ENCODE peak calls at places on chromosomes 4 and X, in seven cellular contexts. K is heart right ventricle, N is thyroid gland, C is IMR-90, Y is heart left ventricle, M is body of pancreas, Z is AG09309. E is an unnamed sample.
A peak's percentile ranks its signal among the peaks of the same experiment; 100 is the strongest.

GRCh38 chrX:13721819-13722527 is 12.4 kb downstream of the TRAPPC2 start:
- DNase-seq in K (no peak), N (no peak), C (peak; percentile 86), Y (no peak), M (peak; percentile 29), Z (peak; percentile 42), E (no peak)

GRCh38 chr4:108034560-108034959 is 44.9 kb downstream of the HADH start:
- DNase-seq in K (no peak), N (no peak), C (no peak), Y (no peak), M (no peak), Z (no peak), E (no peak)

GRCh38 chr4:105191621-105192210 is 45.0 kb downstream of the TET2 start:
- DNase-seq in K (no peak), N (no peak), C (peak; percentile 72), Y (no peak), M (no peak), Z (no peak), E (peak; percentile 39)

GRCh38 chr4:1008840-1009646 is 2.4 kb upstream of the FGFRL1 start:
- DNase-seq in K (peak; percentile 44), N (peak; percentile 49), C (no peak), Y (no peak), M (peak; percentile 57), Z (no peak), E (no peak)

GRCh38 chr4:119785963-119786362 is 157.4 kb upstream of the PDE5A start:
- DNase-seq in K (no peak), N (peak; percentile 5), C (peak; percentile 23), Y (no peak), M (peak; percentile 11), Z (no peak), E (no peak)

GRCh38 chr4:139266583-139267257 is 13.3 kb downstream of the MGARP start:
- DNase-seq in K (peak; percentile 68), N (peak; percentile 50), C (peak; percentile 86), Y (peak; percentile 87), M (peak; percentile 53), Z (peak; percentile 40), E (peak; percentile 86)

GRCh38 chr4:145285928-145286327 is 105.5 kb upstream of the OTUD4 start:
- DNase-seq in K (no peak), N (no peak), C (peak; percentile 52), Y (no peak), M (no peak), Z (no peak), E (no peak)

GRCh38 chrX:108134724-108135123 is 43.1 kb downstream of the ATG4A start:
- DNase-seq in K (no peak), N (no peak), C (no peak), Y (no peak), M (no peak), Z (no peak), E (no peak)

GRCh38 chrX:15619053-15619772 is 18.5 kb upstream of the ACE2 start:
- DNase-seq in K (no peak), N (no peak), C (peak; percentile 2), Y (no peak), M (peak; percentile 18), Z (no peak), E (no peak)

GRCh38 chr4:4607336-4608213 is 65.7 kb upstream of the STX18 start:
- DNase-seq in K (no peak), N (no peak), C (no peak), Y (no peak), M (no peak), Z (no peak), E (no peak)

GRCh38 chr4:53057679-53058078 is 195.6 kb downstream of the RASL11B start:
- DNase-seq in K (no peak), N (no peak), C (no peak), Y (no peak), M (no peak), Z (no peak), E (no peak)

GRCh38 chr4:2598661-2599654 is 62.5 kb downstream of the FAM193A start:
- DNase-seq in K (no peak), N (no peak), C (peak; percentile 19), Y (no peak), M (no peak), Z (no peak), E (peak; percentile 76)

GRCh38 chr4:122576261-122577188 is 44.3 kb downstream of the IL21 start:
- DNase-seq in K (no peak), N (no peak), C (peak; percentile 58), Y (no peak), M (no peak), Z (peak; percentile 25), E (peak; percentile 57)

GRCh38 chr4:122583906-122584305 is 37.0 kb downstream of the IL21 start:
- DNase-seq in K (no peak), N (no peak), C (peak; percentile 21), Y (no peak), M (no peak), Z (peak; percentile 79), E (no peak)

GRCh38 chr4:122577189-122577553 is 43.7 kb downstream of the IL21 start:
- DNase-seq in K (no peak), N (no peak), C (no peak), Y (no peak), M (no peak), Z (no peak), E (no peak)

DNA sequence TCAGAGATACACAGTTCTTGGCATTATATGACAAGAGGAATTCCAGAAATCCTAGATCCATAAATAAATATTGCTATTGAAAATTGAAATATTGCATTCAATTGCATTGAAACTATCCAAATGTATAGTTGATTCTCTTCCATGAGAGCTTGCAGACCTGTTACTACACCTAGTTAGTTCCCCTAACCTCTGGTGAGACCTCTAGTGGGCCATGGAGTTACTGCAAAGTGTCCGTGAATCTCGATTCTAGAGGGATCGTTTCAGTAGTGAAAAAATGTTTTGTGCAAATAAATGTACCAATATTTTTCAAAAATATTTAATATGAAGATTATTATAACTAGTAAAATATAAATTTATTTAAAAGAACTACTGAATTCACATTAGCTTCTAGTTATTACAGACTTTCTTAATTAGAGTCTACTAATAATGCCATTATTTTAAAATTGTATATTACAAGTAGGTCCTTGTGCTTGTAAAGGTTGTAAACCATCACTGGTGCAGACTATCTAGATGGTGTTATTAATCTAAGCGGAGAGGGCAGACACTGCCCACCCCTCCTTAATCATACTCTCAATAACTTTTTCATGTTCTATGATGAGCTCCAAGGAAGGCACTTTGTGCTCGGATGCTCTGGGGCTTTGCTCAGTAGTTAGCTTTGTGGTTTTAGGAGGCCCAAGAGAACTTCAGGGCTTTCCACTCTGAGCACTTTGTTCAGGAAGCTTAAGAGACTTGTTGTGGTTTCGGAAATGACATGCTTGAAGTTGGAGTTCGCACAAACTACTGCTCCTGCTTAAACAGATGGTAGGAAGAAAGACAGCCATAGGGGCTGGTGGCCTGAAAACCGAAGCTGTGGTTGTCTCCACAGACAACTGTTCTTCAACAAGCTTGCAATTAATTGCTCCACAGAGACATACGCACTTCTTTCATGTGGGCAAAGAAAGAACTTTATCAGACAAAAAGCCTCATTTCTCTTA is 42.8 kb downstream of the IL21 start:
- DNase-seq in K (no peak), N (peak; percentile 18), C (peak; percentile 38), Y (no peak), M (peak; percentile 28), Z (no peak), E (peak; percentile 66)
- TF ChIP-seq CTCF in K (peak; percentile 71), N (peak; percentile 40), C (peak; percentile 56), Y (peak; percentile 48), M (peak; percentile 46), Z (peak; percentile 68), E (peak; percentile 53)

GRCh38 chr4:152585036-152585439 is 49.1 kb upstream of the FBXW7 start:
- DNase-seq in K (no peak), N (peak; percentile 12), C (peak; percentile 20), Y (no peak), M (no peak), Z (no peak), E (peak; percentile 40)
- TF ChIP-seq CTCF in K (no peak), N (no peak), C (no peak), Y (no peak), M (no peak), Z (no peak), E (no peak)

GRCh38 chr4:140732780-140733179 is 23.4 kb downstream of the TBC1D9 start:
- DNase-seq in K (no peak), N (no peak), C (no peak), Y (no peak), M (no peak), Z (no peak), E (no peak)

GRCh38 chr4:140738111-140738510 is 18.1 kb downstream of the TBC1D9 start:
- DNase-seq in K (no peak), N (no peak), C (no peak), Y (no peak), M (no peak), Z (no peak), E (no peak)

GRCh38 chr4:140735317-140735716 is 20.9 kb downstream of the TBC1D9 start:
- DNase-seq in K (no peak), N (no peak), C (no peak), Y (no peak), M (no peak), Z (no peak), E (no peak)

GRCh38 chr4:140736669-140737343 is 19.4 kb downstream of the TBC1D9 start:
- DNase-seq in K (no peak), N (no peak), C (peak; percentile 25), Y (no peak), M (no peak), Z (no peak), E (no peak)

GRCh38 chr4:140735779-140736391 is 20.3 kb downstream of the TBC1D9 start:
- DNase-seq in K (no peak), N (no peak), C (no peak), Y (no peak), M (no peak), Z (no peak), E (no peak)
- TF ChIP-seq CTCF in K (no peak), N (no peak), C (no peak), Y (no peak), M (no peak), Z (no peak), E (no peak)

GRCh38 chrX:38755319-38755718 is 45.9 kb upstream of the MID1IP1 start:
- DNase-seq in K (no peak), N (no peak), C (no peak), Y (no peak), M (no peak), Z (no peak), E (no peak)

GRCh38 chrX:38750551-38750950 is 50.7 kb upstream of the MID1IP1 start:
- DNase-seq in K (no peak), N (no peak), C (no peak), Y (no peak), M (no peak), Z (no peak), E (no peak)

GRCh38 chrX:38754102-38754790 is 47.0 kb upstream of the MID1IP1 start:
- DNase-seq in K (no peak), N (peak; percentile 16), C (peak; percentile 58), Y (no peak), M (peak; percentile 28), Z (peak; percentile 17), E (peak; percentile 13)
- TF ChIP-seq CTCF in K (peak; percentile 66), N (peak; percentile 62), C (peak; percentile 64), Y (peak; percentile 58), M (peak; percentile 61), Z (peak; percentile 66), E (peak; percentile 46)

GRCh38 chr4:78460368-78460767 is 91.2 kb upstream of the ANXA3 start:
- DNase-seq in K (no peak), N (no peak), C (no peak), Y (no peak), M (no peak), Z (no peak), E (no peak)

GRCh38 chr4:78459327-78459726 is 92.2 kb upstream of the ANXA3 start:
- DNase-seq in K (no peak), N (no peak), C (no peak), Y (no peak), M (no peak), Z (no peak), E (no peak)

GRCh38 chr4:78468272-78468671 is 83.3 kb upstream of the ANXA3 start:
- DNase-seq in K (no peak), N (no peak), C (no peak), Y (no peak), M (no peak), Z (no peak), E (no peak)

GRCh38 chr4:78464265-78464664 is 87.3 kb upstream of the ANXA3 start:
- DNase-seq in K (no peak), N (no peak), C (no peak), Y (no peak), M (no peak), Z (no peak), E (no peak)
- TF ChIP-seq CTCF in K (no peak), N (no peak), C (no peak), Y (no peak), M (no peak), Z (no peak), E (no peak)